ENCODE peak calls at places on chromosomes 3 and 15, in six cellular contexts. One of them, this sample, is unnamed.
A peak's percentile ranks its signal among the peaks of the same experiment; 100 is the strongest.

GRCh38 chr3:155581579-155581978 is 163.3 kb downstream of the PLCH1 start:
- DNase-seq in HCT116: no peak
- DNase-seq in GM23248: no peak
- DNase-seq in prostate gland: no peak
- DNase-seq in GM12864: no peak
- DNase-seq in pancreas: no peak
- DNase-seq in this sample: no peak

GRCh38 chr3:43525376-43525775 is 96.4 kb downstream of the ANO10 start:
- DNase-seq in HCT116: no peak
- DNase-seq in GM23248: no peak
- DNase-seq in prostate gland: no peak
- DNase-seq in GM12864: no peak
- DNase-seq in pancreas: no peak
- DNase-seq in this sample: no peak

GRCh38 chr3:150887031-150887430 is 18.2 kb downstream of the MINDY4B start:
- DNase-seq in HCT116: no peak
- DNase-seq in GM23248: peak; percentile 23
- DNase-seq in prostate gland: no peak
- DNase-seq in GM12864: no peak
- DNase-seq in pancreas: no peak
- DNase-seq in this sample: no peak

GRCh38 chr3:32340039-32340438 is 51.6 kb upstream of the CMTM7 start:
- DNase-seq in HCT116: peak; percentile 35
- DNase-seq in GM23248: peak; percentile 48
- DNase-seq in prostate gland: peak; percentile 48
- DNase-seq in GM12864: peak; percentile 1
- DNase-seq in pancreas: no peak
- DNase-seq in this sample: no peak

GRCh38 chr3:104717828-104718196 is 648.9 kb upstream of the ALCAM start:
- DNase-seq in HCT116: no peak
- DNase-seq in GM23248: peak; percentile 10
- DNase-seq in prostate gland: no peak
- DNase-seq in GM12864: peak; percentile 16
- DNase-seq in pancreas: no peak
- DNase-seq in this sample: no peak

GRCh38 chr3:62135731-62136130 is 237.6 kb downstream of the FEZF2 start:
- DNase-seq in HCT116: no peak
- DNase-seq in GM23248: no peak
- DNase-seq in prostate gland: no peak
- DNase-seq in GM12864: no peak
- DNase-seq in pancreas: no peak
- DNase-seq in this sample: no peak

GRCh38 chr15:65599677-65600076 is 11.3 kb downstream of the INTS14 start:
- DNase-seq in HCT116: no peak
- DNase-seq in GM23248: no peak
- DNase-seq in prostate gland: no peak
- DNase-seq in GM12864: no peak
- DNase-seq in pancreas: no peak
- DNase-seq in this sample: no peak

GRCh38 chr3:99188936-99189335 is 287.4 kb upstream of the DCBLD2 start:
- DNase-seq in HCT116: no peak
- DNase-seq in GM23248: no peak
- DNase-seq in prostate gland: no peak
- DNase-seq in GM12864: no peak
- DNase-seq in pancreas: no peak
- DNase-seq in this sample: no peak

GRCh38 chr3:155550386-155550785 is 194.5 kb downstream of the PLCH1 start:
- DNase-seq in HCT116: no peak
- DNase-seq in GM23248: no peak
- DNase-seq in prostate gland: no peak
- DNase-seq in GM12864: no peak
- DNase-seq in pancreas: no peak
- DNase-seq in this sample: no peak

GRCh38 chr3:69763458-69763857 is 24.2 kb downstream of the MITF start:
- DNase-seq in HCT116: no peak
- DNase-seq in GM23248: no peak
- DNase-seq in prostate gland: no peak
- DNase-seq in GM12864: no peak
- DNase-seq in pancreas: no peak
- DNase-seq in this sample: no peak

GRCh38 chr3:3560566-3561336 is 238.5 kb upstream of the LRRN1 start:
- DNase-seq in HCT116: no peak
- DNase-seq in GM23248: no peak
- DNase-seq in prostate gland: no peak
- DNase-seq in GM12864: no peak
- DNase-seq in pancreas: no peak
- DNase-seq in this sample: no peak

GRCh38 chr3:156802827-156803606 is 23.1 kb upstream of the LEKR1 start:
- DNase-seq in HCT116: no peak
- DNase-seq in GM23248: no peak
- DNase-seq in prostate gland: no peak
- DNase-seq in GM12864: no peak
- DNase-seq in pancreas: no peak
- DNase-seq in this sample: no peak

GRCh38 chr3:52406231-52406661 is 38.7 kb downstream of the SEMA3G start:
- DNase-seq in HCT116: no peak
- DNase-seq in GM23248: no peak
- DNase-seq in prostate gland: peak; percentile 59
- DNase-seq in GM12864: no peak
- DNase-seq in pancreas: peak; percentile 44
- DNase-seq in this sample: no peak

GRCh38 chr3:123552095-123552714 is 32.6 kb downstream of the HACD2 start:
- DNase-seq in HCT116: no peak
- DNase-seq in GM23248: peak; percentile 45
- DNase-seq in prostate gland: no peak
- DNase-seq in GM12864: no peak
- DNase-seq in pancreas: no peak
- DNase-seq in this sample: no peak

GRCh38 chr15:81419304-81419943 is 45.4 kb upstream of the TMC3 start:
- DNase-seq in HCT116: no peak
- DNase-seq in GM23248: no peak
- DNase-seq in prostate gland: no peak
- DNase-seq in GM12864: no peak
- DNase-seq in pancreas: no peak
- DNase-seq in this sample: no peak

GRCh38 chr3:20080956-20081554 is 40.8 kb downstream of the KAT2B start:
- DNase-seq in HCT116: no peak
- DNase-seq in GM23248: no peak
- DNase-seq in prostate gland: peak; percentile 84
- DNase-seq in GM12864: no peak
- DNase-seq in pancreas: peak; percentile 76
- DNase-seq in this sample: peak; percentile 61

GRCh38 chr3:100737334-100737733 is 28.0 kb downstream of the TFG start:
- DNase-seq in HCT116: no peak
- DNase-seq in GM23248: peak; percentile 56
- DNase-seq in prostate gland: no peak
- DNase-seq in GM12864: no peak
- DNase-seq in pancreas: no peak
- DNase-seq in this sample: no peak

GRCh38 chr15:97683816-97684215 is 276.7 kb upstream of the ARRDC4 start:
- DNase-seq in HCT116: no peak
- DNase-seq in GM23248: no peak
- DNase-seq in prostate gland: no peak
- DNase-seq in GM12864: no peak
- DNase-seq in pancreas: no peak
- DNase-seq in this sample: no peak

GRCh38 chr3:14432996-14433572 is 30.7 kb downstream of the SLC6A6 start:
- DNase-seq in HCT116: no peak
- DNase-seq in GM23248: no peak
- DNase-seq in prostate gland: no peak
- DNase-seq in GM12864: no peak
- DNase-seq in pancreas: no peak
- DNase-seq in this sample: no peak

GRCh38 chr3:72177075-72178050 is 392.4 kb upstream of the PROK2 start:
- DNase-seq in HCT116: no peak
- DNase-seq in GM23248: peak; percentile 61
- DNase-seq in prostate gland: peak; percentile 58
- DNase-seq in GM12864: peak; percentile 64
- DNase-seq in pancreas: no peak
- DNase-seq in this sample: peak; percentile 78

DNA sequence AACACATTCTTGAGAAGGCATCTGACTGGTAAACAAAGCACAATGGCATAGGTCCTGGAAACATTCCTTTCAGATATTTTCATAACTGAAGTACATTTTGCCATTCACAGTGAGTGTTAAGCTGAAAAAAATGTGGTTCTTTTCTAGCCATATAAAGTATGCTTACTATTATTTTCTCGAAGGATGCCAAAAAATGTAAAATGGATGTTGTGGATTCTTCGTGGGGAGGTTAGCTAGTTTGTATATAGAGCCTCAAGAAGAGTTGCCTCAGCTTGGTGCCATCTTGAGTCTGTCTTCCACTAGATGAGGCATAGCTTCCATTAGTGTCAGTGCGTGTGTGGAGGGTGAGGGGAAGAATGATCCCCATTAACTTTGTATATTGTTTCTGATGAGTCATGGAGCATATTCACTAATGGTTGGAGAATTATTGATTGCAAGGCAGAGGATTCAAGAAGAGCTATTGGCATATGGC is 4.1 kb downstream of the MBNL1 start:
- DNase-seq in HCT116: no peak
- DNase-seq in GM23248: peak; percentile 87
- DNase-seq in prostate gland: no peak
- DNase-seq in GM12864: no peak
- DNase-seq in pancreas: no peak
- DNase-seq in this sample: no peak
- H3K4me3 ChIP-seq in HCT116: no peak overlapping the region
- H3K4me3 ChIP-seq in GM23248: peak overlapping the region; percentile 94
- H3K4me3 ChIP-seq in prostate gland: no peak overlapping the region
- H3K4me3 ChIP-seq in GM12864: peak overlapping the region; percentile 43
- H3K4me3 ChIP-seq in pancreas: no peak overlapping the region
- H3K4me3 ChIP-seq in this sample: peak overlapping the region; percentile 69

GRCh38 chr15:31352283-31352880 is 25.7 kb downstream of the KLF13 start:
- DNase-seq in HCT116: no peak
- DNase-seq in GM23248: peak; percentile 42
- DNase-seq in prostate gland: no peak
- DNase-seq in GM12864: no peak
- DNase-seq in pancreas: peak; percentile 81
- DNase-seq in this sample: no peak

GRCh38 chr15:31349233-31350141 is 22.9 kb downstream of the KLF13 start:
- DNase-seq in HCT116: no peak
- DNase-seq in GM23248: no peak
- DNase-seq in prostate gland: no peak
- DNase-seq in GM12864: no peak
- DNase-seq in pancreas: peak; percentile 48
- DNase-seq in this sample: peak; percentile 30

GRCh38 chr15:31350771-31351170 is 24.1 kb downstream of the KLF13 start:
- DNase-seq in HCT116: no peak
- DNase-seq in GM23248: no peak
- DNase-seq in prostate gland: no peak
- DNase-seq in GM12864: no peak
- DNase-seq in pancreas: peak; percentile 28
- DNase-seq in this sample: no peak

GRCh38 chr15:31353931-31354330 is 27.3 kb downstream of the KLF13 start:
- DNase-seq in HCT116: no peak
- DNase-seq in GM23248: peak; percentile 32
- DNase-seq in prostate gland: no peak
- DNase-seq in GM12864: no peak
- DNase-seq in pancreas: peak; percentile 63
- DNase-seq in this sample: no peak

DNA sequence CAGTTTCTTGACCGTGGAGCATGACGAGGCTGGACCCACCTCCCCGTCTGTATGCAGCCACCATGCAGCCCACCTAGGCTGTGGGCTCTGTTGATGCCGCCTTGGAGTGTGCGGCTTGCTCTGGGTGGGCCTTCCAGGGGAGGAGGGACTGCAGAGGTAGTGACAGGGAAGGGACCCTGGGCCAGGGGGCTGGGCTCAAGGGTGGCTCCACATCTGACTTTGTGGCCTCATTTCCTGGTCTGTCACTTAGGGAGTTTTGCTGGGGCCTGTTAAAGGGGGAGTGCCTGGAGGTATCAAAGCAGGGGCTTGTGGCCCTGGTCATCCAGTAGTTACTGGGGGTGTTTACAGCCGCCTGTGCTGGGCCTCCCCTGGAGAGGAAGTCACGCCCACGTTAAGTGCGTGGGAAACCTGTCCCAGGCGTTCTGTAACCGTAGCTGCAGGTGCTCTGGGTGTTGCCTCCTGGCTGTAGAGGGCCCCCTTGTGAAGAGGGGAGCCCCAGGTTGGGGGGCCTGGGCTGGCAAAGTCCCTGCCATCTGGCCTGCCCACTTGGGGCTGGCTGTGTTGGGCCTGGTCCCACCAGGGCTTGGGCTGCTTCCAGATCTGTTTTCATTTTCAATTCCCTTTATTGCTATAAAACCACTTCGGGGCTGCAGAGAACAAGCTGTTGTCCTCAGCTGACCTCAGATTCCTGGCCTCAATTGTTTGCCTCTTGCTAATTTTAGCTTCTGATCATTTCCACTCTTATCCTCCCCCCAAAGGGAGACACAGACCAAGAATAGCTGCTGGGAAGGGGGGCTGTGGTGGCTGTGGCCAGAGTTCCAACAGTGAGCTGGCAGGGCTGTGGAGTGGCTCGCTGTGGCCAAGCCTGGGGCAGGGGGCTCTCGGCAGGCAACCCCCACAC is 26.5 kb downstream of the KLF13 start:
- DNase-seq in HCT116: no peak
- DNase-seq in GM23248: peak; percentile 78
- DNase-seq in prostate gland: no peak
- DNase-seq in GM12864: peak; percentile 59
- DNase-seq in pancreas: peak; percentile 64
- DNase-seq in this sample: peak; percentile 68
- H3K4me3 ChIP-seq in HCT116: no peak overlapping the region
- H3K4me3 ChIP-seq in GM23248: peak overlapping the region; percentile 14
- H3K4me3 ChIP-seq in prostate gland: no peak overlapping the region
- H3K4me3 ChIP-seq in GM12864: no peak overlapping the region
- H3K4me3 ChIP-seq in pancreas: no peak overlapping the region
- H3K4me3 ChIP-seq in this sample: peak overlapping the region; percentile 11

GRCh38 chr3:170909129-170909903 is 879 bp upstream of the EIF5A2 start:
- DNase-seq in HCT116: no peak
- DNase-seq in GM23248: peak; percentile 89
- DNase-seq in prostate gland: no peak
- DNase-seq in GM12864: no peak
- DNase-seq in pancreas: no peak
- DNase-seq in this sample: no peak
- H3K4me3 ChIP-seq in HCT116: peak overlapping the region; percentile 80
- H3K4me3 ChIP-seq in GM23248: peak overlapping the region; percentile 88
- H3K4me3 ChIP-seq in prostate gland: no peak overlapping the region
- H3K4me3 ChIP-seq in GM12864: no peak overlapping the region
- H3K4me3 ChIP-seq in pancreas: peak overlapping the region; percentile 74
- H3K4me3 ChIP-seq in this sample: peak overlapping the region; percentile 56

DNA sequence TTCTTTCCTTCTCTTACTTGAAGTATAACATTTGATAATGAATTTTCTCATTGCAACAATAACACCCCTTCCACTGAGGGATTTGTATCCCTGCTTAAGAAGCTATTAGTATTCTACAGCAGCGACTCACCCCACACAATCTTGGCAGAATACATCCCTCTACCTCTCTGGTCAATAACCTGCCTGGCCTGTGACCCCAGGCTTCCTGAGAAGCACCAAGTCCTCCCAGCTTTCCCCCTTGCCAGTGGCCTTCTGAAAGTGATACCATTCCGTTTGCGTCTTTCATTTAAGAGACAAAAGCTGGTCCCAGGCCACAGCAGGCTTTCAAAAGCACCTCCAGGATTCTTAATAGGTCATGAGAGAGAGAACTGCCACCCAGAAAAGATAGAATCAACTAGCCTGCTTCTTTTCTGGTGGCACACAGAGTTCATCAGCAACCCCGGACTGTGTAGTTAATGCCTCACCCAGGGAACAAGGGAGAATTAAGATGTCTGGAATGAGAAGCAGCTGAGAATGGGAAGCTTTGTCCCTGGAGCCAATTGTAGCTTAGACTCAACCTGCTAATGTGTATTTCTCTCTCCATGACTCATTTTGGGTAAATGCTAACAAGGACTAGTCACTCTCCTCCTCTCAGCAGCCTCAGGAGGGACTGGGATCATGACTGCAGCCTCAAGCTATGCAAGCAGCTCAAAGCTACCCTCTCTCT is 101.0 kb upstream of the CPNE4 start:
- DNase-seq in HCT116: peak; percentile 3
- DNase-seq in GM23248: peak; percentile 98
- DNase-seq in prostate gland: no peak
- DNase-seq in GM12864: no peak
- DNase-seq in pancreas: no peak
- DNase-seq in this sample: no peak
- H3K4me3 ChIP-seq in HCT116: no peak overlapping the region
- H3K4me3 ChIP-seq in GM23248: peak overlapping the region; percentile 56
- H3K4me3 ChIP-seq in prostate gland: no peak overlapping the region
- H3K4me3 ChIP-seq in GM12864: no peak overlapping the region
- H3K4me3 ChIP-seq in pancreas: no peak overlapping the region
- H3K4me3 ChIP-seq in this sample: no peak overlapping the region